ENCODE peak calls at places on chromosomes 13 and 19, in eight cellular contexts. C, Y, E, A, Z, W, I and D are unnamed samples.

GRCh38 chr19:39845172-39845571 is 1.0 kb downstream of the FBL start:
- DNase-seq in C (no peak), Y (no peak), E (peak), A (no peak), Z (no peak), W (no peak), I (no peak), D (no peak)

GRCh38 chr19:7417671-7418324 is 69.1 kb downstream of the ARHGEF18 start:
- DNase-seq in C (peak), Y (no peak), E (peak), A (no peak), Z (no peak), W (no peak), I (no peak), D (peak)

GRCh38 chr13:26678796-26679195 is 81.8 kb downstream of the GPR12 start:
- DNase-seq in C (no peak), Y (no peak), E (no peak), A (no peak), Z (peak), W (no peak), I (no peak), D (no peak)

GRCh38 chr13:67557642-67558241 is 327.6 kb upstream of the PCDH9 start:
- DNase-seq in C (no peak), Y (no peak), E (peak), A (no peak), Z (no peak), W (no peak), I (no peak), D (no peak)

GRCh38 chr19:45217193-45217956 is 27.8 kb downstream of the EXOC3L2 start:
- DNase-seq in C (no peak), Y (no peak), E (peak), A (no peak), Z (no peak), W (no peak), I (no peak), D (no peak)

GRCh38 chr13:106536244-106537034 is 977 bp upstream of the EFNB2 start:
- DNase-seq in C (peak), Y (peak), E (peak), A (peak), Z (peak), W (peak), I (peak), D (peak)

GRCh38 chr13:102311433-102311796 is 90.4 kb downstream of the FGF14 start:
- DNase-seq in C (no peak), Y (no peak), E (no peak), A (no peak), Z (no peak), W (no peak), I (no peak), D (no peak)

GRCh38 chr13:112067121-112067741 is at the start of gene SOX1:
- DNase-seq in C (no peak), Y (no peak), E (no peak), A (no peak), Z (peak), W (no peak), I (no peak), D (no peak)

GRCh38 chr13:35891486-35891885 is 239.7 kb downstream of the DCLK1 start:
- DNase-seq in C (no peak), Y (no peak), E (peak), A (no peak), Z (no peak), W (no peak), I (no peak), D (no peak)